ENCODE peak calls at places on chromosome 2, in ten cellular contexts. Q, E, Y, W, P, H, T, V, X and O are unnamed samples.

GRCh38 chr2:63789318-63790051 is 52.2 kb upstream of the UGP2 start:
- DNase-seq in V (no peak), X (no peak), Q (no peak), P (no peak), H (no peak), E (no peak), W (no peak), Y (peak), T (no peak), O (no peak)

GRCh38 chr2:20617892-20618467 is 32.9 kb downstream of the HS1BP3 start:
- DNase-seq in X (no peak), W (no peak), T (peak), H (no peak), Q (peak), P (peak), E (no peak), Y (peak), V (peak), O (peak)

GRCh38 chr2:127039387-127040031 is 67.4 kb downstream of the BIN1 start:
- DNase-seq in W (no peak), T (no peak), P (no peak), H (no peak), Q (no peak), E (no peak), X (no peak), V (no peak), Y (no peak), O (no peak)

GRCh38 chr2:29031046-29031445 is 43.3 kb downstream of the PCARE start:
- DNase-seq in E (no peak), P (no peak), Y (no peak), W (no peak), V (no peak), T (no peak), Q (no peak), H (no peak), X (no peak), O (no peak)

GRCh38 chr2:16314691-16315457 is 350.8 kb downstream of the CYRIA start:
- DNase-seq in Y (no peak), Q (no peak), T (no peak), E (no peak), W (no peak), H (no peak), P (no peak), V (no peak), X (no peak), O (no peak)

GRCh38 chr2:241188386-241189092 is at the start of gene ANO7:
- DNase-seq in E (no peak), Q (peak), W (no peak), T (peak), P (no peak), Y (no peak), V (peak), H (no peak), X (no peak), O (no peak)

GRCh38 chr2:177169810-177170514 is 42.6 kb upstream of the HNRNPA3 start:
- DNase-seq in X (no peak), E (no peak), Q (peak), T (no peak), P (no peak), V (peak), Y (no peak), H (no peak), W (no peak), O (peak)

GRCh38 chr2:141728886-141729285 is 401.9 kb downstream of the LRP1B start:
- DNase-seq in V (peak), X (no peak), H (no peak), W (no peak), Q (no peak), P (no peak), Y (no peak), T (no peak), E (no peak), O (no peak)

GRCh38 chr2:64173156-64174135 is 29.2 kb upstream of the PELI1 start:
- DNase-seq in E (no peak), P (no peak), Q (no peak), H (no peak), W (no peak), X (no peak), V (no peak), T (no peak), Y (no peak), O (no peak)

GRCh38 chr2:36753706-36754221 is 57.3 kb downstream of the VIT start:
- DNase-seq in X (no peak), E (no peak), T (no peak), V (peak), Y (peak), P (no peak), H (no peak), W (no peak), Q (no peak), O (no peak)

GRCh38 chr2:236166781-236167296 is 1.3 kb downstream of the GBX2 start:
- DNase-seq in T (no peak), V (peak), X (no peak), H (no peak), E (no peak), Q (peak), Y (no peak), P (no peak), W (no peak), O (no peak)

GRCh38 chr2:230665263-230665691 is 47.4 kb upstream of the CAB39 start:
- DNase-seq in Y (no peak), T (no peak), X (no peak), P (no peak), V (no peak), W (no peak), E (no peak), Q (no peak), H (no peak), O (no peak)

GRCh38 chr2:11024010-11024615 is 112.4 kb downstream of the KCNF1 start:
- DNase-seq in W (no peak), Q (no peak), Y (peak), T (no peak), X (no peak), P (no peak), V (peak), H (no peak), E (no peak), O (no peak)

GRCh38 chr2:240189686-240190085 is 49.2 kb upstream of the OTOS start:
- DNase-seq in E (no peak), W (no peak), Q (no peak), P (no peak), H (no peak), Y (no peak), X (no peak), V (no peak), T (no peak), O (no peak)

GRCh38 chr2:119419065-119419464 is 12.6 kb upstream of the TMEM37 start:
- DNase-seq in Q (no peak), H (no peak), X (no peak), P (no peak), E (no peak), Y (no peak), W (no peak), V (no peak), T (no peak), O (no peak)

GRCh38 chr2:190988910-190989309 is 25.1 kb downstream of the STAT1 start:
- DNase-seq in Q (no peak), W (no peak), V (no peak), T (no peak), Y (no peak), E (no peak), X (no peak), P (no peak), H (no peak), O (no peak)

GRCh38 chr2:231177156-231178007 is 21.0 kb upstream of the ARMC9 start:
- DNase-seq in T (no peak), Q (no peak), W (no peak), X (no peak), V (no peak), H (no peak), Y (no peak), P (no peak), E (no peak), O (no peak)

GRCh38 chr2:187942876-187943275 is 348.8 kb upstream of the GULP1 start:
- DNase-seq in Y (peak), H (no peak), V (no peak), W (no peak), E (no peak), X (no peak), P (no peak), T (no peak), Q (no peak), O (no peak)

GRCh38 chr2:105744091-105744908 is 412 bp upstream of the NCK2 start:
- DNase-seq in T (peak), Q (peak), E (peak), V (peak), W (no peak), Y (peak), P (peak), X (no peak), H (peak), O (peak)

GRCh38 chr2:96811916-96812315 is 4.2 kb upstream of the CNNM3 start:
- DNase-seq in H (no peak), X (no peak), Y (peak), E (no peak), V (no peak), T (no peak), W (no peak), P (no peak), Q (no peak), O (no peak)

GRCh38 chr2:218255441-218255840 is 5.4 kb upstream of the GPBAR1 start:
- DNase-seq in X (no peak), T (no peak), W (no peak), Q (no peak), Y (peak), V (no peak), P (no peak), H (no peak), E (no peak), O (no peak)

GRCh38 chr2:9484533-9484932 is 10.2 kb downstream of the IAH1 start:
- DNase-seq in V (no peak), Y (no peak), E (no peak), H (no peak), W (no peak), X (no peak), Q (no peak), P (no peak), T (no peak), O (no peak)

GRCh38 chr2:167001165-167001564 is 112.9 kb downstream of the XIRP2 start:
- DNase-seq in E (no peak), H (no peak), X (no peak), Q (no peak), T (no peak), W (no peak), V (no peak), P (no peak), Y (no peak), O (no peak)

GRCh38 chr2:58358024-58358423 is 116.9 kb upstream of the FANCL start:
- DNase-seq in V (no peak), P (no peak), T (no peak), Y (no peak), E (no peak), X (no peak), Q (no peak), W (no peak), H (no peak), O (no peak)

GRCh38 chr2:31287681-31288080 is 53.7 kb downstream of the EHD3 start:
- DNase-seq in Q (no peak), V (no peak), W (no peak), P (no peak), H (no peak), X (no peak), Y (peak), E (no peak), T (no peak), O (no peak)

GRCh38 chr2:158239271-158239670 is 137.6 kb downstream of the UPP2 start:
- DNase-seq in H (no peak), X (no peak), P (no peak), T (no peak), W (no peak), V (no peak), E (no peak), Q (no peak), Y (no peak), O (no peak)

GRCh38 chr2:118032169-118033013 is 18.5 kb upstream of the CCDC93 start:
- DNase-seq in E (peak), T (no peak), Q (peak), V (peak), Y (peak), H (peak), W (peak), X (no peak), P (peak), O (no peak)

GRCh38 chr2:60560734-60561649 is 7.5 kb upstream of the BCL11A start:
- DNase-seq in Q (peak), E (no peak), Y (peak), T (no peak), X (no peak), P (peak), H (no peak), W (no peak), V (peak), O (no peak)

GRCh38 chr2:216661639-216662375 is 28.6 kb downstream of the IGFBP2 start:
- DNase-seq in E (no peak), H (no peak), W (no peak), T (no peak), X (no peak), P (no peak), Y (no peak), V (no peak), Q (peak), O (no peak)

GRCh38 chr2:10835052-10835970 is 22.7 kb upstream of the PDIA6 start:
- DNase-seq in V (peak), P (peak), Y (peak), Q (peak), X (peak), H (peak), E (peak), W (peak), T (peak), O (no peak)

GRCh38 chr2:149004836-149005235 is 33.7 kb upstream of the LYPD6B start:
- DNase-seq in W (no peak), E (no peak), P (no peak), V (no peak), Y (no peak), Q (no peak), X (no peak), T (no peak), H (no peak), O (no peak)

GRCh38 chr2:214577769-214578168 is 166.9 kb downstream of the VWC2L start:
- DNase-seq in W (no peak), Q (no peak), H (no peak), P (no peak), T (no peak), Y (no peak), E (no peak), X (no peak), V (no peak), O (no peak)

GRCh38 chr2:226018641-226019040 is 619.1 kb downstream of the NYAP2 start:
- DNase-seq in W (no peak), X (no peak), Q (no peak), V (no peak), P (no peak), Y (no peak), H (no peak), E (no peak), T (no peak), O (no peak)

GRCh38 chr2:6372317-6372903 is 493.3 kb downstream of the CMPK2 start:
- DNase-seq in Q (peak), P (peak), E (no peak), T (no peak), Y (no peak), V (no peak), H (no peak), X (no peak), W (no peak), O (no peak)

GRCh38 chr2:129205766-129206165 is 773.7 kb upstream of the RAB6C start:
- DNase-seq in V (no peak), W (no peak), X (no peak), P (no peak), E (no peak), Y (no peak), T (no peak), Q (no peak), H (no peak), O (no peak)

GRCh38 chr2:230411484-230412368 is 4.3 kb upstream of the SP100 start:
- DNase-seq in E (peak), W (no peak), Y (peak), Q (peak), P (peak), H (peak), V (peak), X (no peak), T (peak), O (no peak)

GRCh38 chr2:237563816-237564215 is 2.6 kb upstream of the PRLH start:
- DNase-seq in V (no peak), W (no peak), Y (peak), X (no peak), Q (peak), T (no peak), H (peak), P (peak), E (no peak), O (no peak)

GRCh38 chr2:100286318-100286717 is 36.0 kb downstream of the LONRF2 start:
- DNase-seq in T (no peak), Y (no peak), E (no peak), Q (no peak), V (no peak), W (no peak), X (no peak), H (no peak), P (no peak), O (no peak)

GRCh38 chr2:226168496-226169160 is 631.0 kb downstream of the IRS1 start:
- DNase-seq in V (no peak), Q (no peak), T (no peak), X (no peak), E (no peak), Y (no peak), H (no peak), P (no peak), W (no peak), O (no peak)